ENCODE peak calls at places on chromosomes 6 and 20, in six cellular contexts. One of them, this sample, is unnamed.

GRCh38 chr6:108164815-108165706 is 761 bp upstream of the NR2E1 start:
- DNase-seq in HCT116: no peak
- DNase-seq in fibroblast of villous mesenchyme: no peak
- DNase-seq in caudate nucleus: no peak
- DNase-seq in nephron progenitor cell: peak
- DNase-seq in mammary epithelial cell: no peak
- DNase-seq in this sample: no peak

GRCh38 chr6:16184129-16184528 is 54.3 kb upstream of the GMPR start:
- DNase-seq in nephron progenitor cell: no peak
- DNase-seq in mammary epithelial cell: peak
- DNase-seq in caudate nucleus: no peak
- DNase-seq in HCT116: peak
- DNase-seq in fibroblast of villous mesenchyme: peak
- DNase-seq in this sample: peak

GRCh38 chr6:166825553-166826145 is 130.7 kb downstream of the RNASET2 start:
- DNase-seq in HCT116: no peak
- DNase-seq in caudate nucleus: no peak
- DNase-seq in fibroblast of villous mesenchyme: peak
- DNase-seq in mammary epithelial cell: no peak
- DNase-seq in nephron progenitor cell: no peak
- DNase-seq in this sample: peak

GRCh38 chr6:98842489-98843180 is 8.3 kb downstream of the POU3F2 start:
- DNase-seq in mammary epithelial cell: no peak
- DNase-seq in caudate nucleus: no peak
- DNase-seq in fibroblast of villous mesenchyme: no peak
- DNase-seq in nephron progenitor cell: peak
- DNase-seq in HCT116: no peak
- DNase-seq in this sample: no peak

GRCh38 chr20:37733416-37733815 is 39.6 kb downstream of the CTNNBL1 start:
- DNase-seq in fibroblast of villous mesenchyme: no peak
- DNase-seq in mammary epithelial cell: no peak
- DNase-seq in HCT116: no peak
- DNase-seq in caudate nucleus: no peak
- DNase-seq in nephron progenitor cell: no peak
- DNase-seq in this sample: no peak

GRCh38 chr6:156146891-156147290 is 630.3 kb upstream of the ARID1B start:
- DNase-seq in mammary epithelial cell: no peak
- DNase-seq in HCT116: no peak
- DNase-seq in fibroblast of villous mesenchyme: no peak
- DNase-seq in caudate nucleus: no peak
- DNase-seq in nephron progenitor cell: no peak
- DNase-seq in this sample: no peak

GRCh38 chr20:58131111-58131510 is 97.3 kb downstream of the ANKRD60 start:
- DNase-seq in mammary epithelial cell: no peak
- DNase-seq in caudate nucleus: no peak
- DNase-seq in fibroblast of villous mesenchyme: no peak
- DNase-seq in HCT116: no peak
- DNase-seq in nephron progenitor cell: peak
- DNase-seq in this sample: no peak

GRCh38 chr6:88843040-88843439 is 120.4 kb downstream of the RNGTT start:
- DNase-seq in nephron progenitor cell: no peak
- DNase-seq in fibroblast of villous mesenchyme: peak
- DNase-seq in mammary epithelial cell: no peak
- DNase-seq in HCT116: no peak
- DNase-seq in caudate nucleus: no peak
- DNase-seq in this sample: peak

GRCh38 chr6:108434222-108434621 is 126.5 kb upstream of the FOXO3 start:
- DNase-seq in caudate nucleus: no peak
- DNase-seq in nephron progenitor cell: no peak
- DNase-seq in HCT116: no peak
- DNase-seq in fibroblast of villous mesenchyme: no peak
- DNase-seq in mammary epithelial cell: no peak
- DNase-seq in this sample: no peak

GRCh38 chr6:50353603-50354002 is 303.9 kb upstream of the DEFB112 start:
- DNase-seq in fibroblast of villous mesenchyme: no peak
- DNase-seq in caudate nucleus: no peak
- DNase-seq in nephron progenitor cell: no peak
- DNase-seq in HCT116: no peak
- DNase-seq in mammary epithelial cell: peak
- DNase-seq in this sample: no peak

GRCh38 chr6:34601706-34602105 is 45.6 kb upstream of the SPDEF start:
- DNase-seq in HCT116: no peak
- DNase-seq in caudate nucleus: no peak
- DNase-seq in fibroblast of villous mesenchyme: no peak
- DNase-seq in nephron progenitor cell: no peak
- DNase-seq in mammary epithelial cell: no peak
- DNase-seq in this sample: no peak

GRCh38 chr6:76703786-76704185 is 631.3 kb upstream of the IMPG1 start:
- DNase-seq in HCT116: no peak
- DNase-seq in caudate nucleus: no peak
- DNase-seq in mammary epithelial cell: peak
- DNase-seq in fibroblast of villous mesenchyme: no peak
- DNase-seq in nephron progenitor cell: no peak
- DNase-seq in this sample: no peak

GRCh38 chr20:62367136-62367482 is at the start of gene LAMA5:
- DNase-seq in nephron progenitor cell: peak
- DNase-seq in mammary epithelial cell: no peak
- DNase-seq in HCT116: no peak
- DNase-seq in caudate nucleus: no peak
- DNase-seq in fibroblast of villous mesenchyme: peak
- DNase-seq in this sample: no peak

GRCh38 chr20:45368221-45368980 is 5.4 kb downstream of the SYS1 start:
- DNase-seq in mammary epithelial cell: no peak
- DNase-seq in fibroblast of villous mesenchyme: no peak
- DNase-seq in nephron progenitor cell: no peak
- DNase-seq in caudate nucleus: no peak
- DNase-seq in HCT116: no peak
- DNase-seq in this sample: no peak

GRCh38 chr20:50930139-50931047 is 844 bp downstream of the ADNP start:
- DNase-seq in caudate nucleus: no peak
- DNase-seq in fibroblast of villous mesenchyme: no peak
- DNase-seq in HCT116: no peak
- DNase-seq in mammary epithelial cell: no peak
- DNase-seq in nephron progenitor cell: peak
- DNase-seq in this sample: no peak